ENCODE peak calls at places on chromosomes 16 and 17, in nine cellular contexts. U, P, K, S, B, J, A, D and V are unnamed samples.

GRCh38 chr17:16948587-16949376 is 23.1 kb downstream of the TNFRSF13B start:
- DNase-seq in U (no peak), P (no peak), K (peak; percentile 1), S (no peak), B (no peak), J (no peak), A (no peak), D (no peak), V (no peak)

GRCh38 chr17:36858119-36859002 is 78.9 kb upstream of the LHX1 start:
- DNase-seq in U (no peak), P (no peak), K (no peak), S (peak; percentile 66), B (no peak), J (no peak), A (peak; percentile 41), D (no peak), V (no peak)

GRCh38 chr17:35432176-35433074 is at the start of gene SLFN12:
- DNase-seq in U (peak; percentile 45), P (peak; percentile 26), K (peak; percentile 40), S (peak; percentile 92), B (no peak), J (peak; percentile 73), A (no peak), D (peak; percentile 98), V (peak; percentile 96)

GRCh38 chr17:65181237-65182061 is 44.3 kb downstream of the RGS9 start:
- DNase-seq in U (no peak), P (no peak), K (no peak), S (no peak), B (no peak), J (no peak), A (no peak), D (no peak), V (no peak)

GRCh38 chr17:45172541-45173286 is 11.0 kb downstream of the HEXIM2 start:
- DNase-seq in U (no peak), P (peak; percentile 62), K (peak; percentile 38), S (peak; percentile 98), B (peak; percentile 93), J (peak; percentile 84), A (peak; percentile 97), D (peak; percentile 49), V (no peak)

GRCh38 chr17:42518046-42518754 is 17.8 kb upstream of the NAGLU start:
- DNase-seq in U (no peak), P (no peak), K (no peak), S (peak; percentile 95), B (no peak), J (peak; percentile 93), A (no peak), D (peak; percentile 99), V (peak; percentile 95)

GRCh38 chr16:74713876-74714275 is 13.2 kb upstream of the MLKL start:
- DNase-seq in U (no peak), P (no peak), K (no peak), S (no peak), B (peak; percentile 19), J (no peak), A (no peak), D (no peak), V (no peak)

GRCh38 chr17:59154721-59155438 is at the start of gene SKA2:
- DNase-seq in U (no peak), P (peak; percentile 99), K (peak; percentile 97), S (peak; percentile 89), B (peak; percentile 85), J (peak; percentile 98), A (no peak), D (no peak), V (peak; percentile 100)

GRCh38 chr16:70685938-70686375 is at the start of gene MTSS2:
- DNase-seq in U (peak; percentile 97), P (peak; percentile 97), K (peak; percentile 82), S (peak; percentile 77), B (peak; percentile 97), J (peak; percentile 94), A (peak; percentile 80), D (peak; percentile 75), V (no peak)

GRCh38 chr17:82217530-82218204 is 5.0 kb upstream of the CCDC57 start:
- DNase-seq in U (no peak), P (no peak), K (no peak), S (peak; percentile 88), B (peak; percentile 46), J (peak; percentile 86), A (peak; percentile 93), D (peak; percentile 80), V (no peak)

GRCh38 chr17:77708049-77708448 is 250.5 kb upstream of the TNRC6C start:
- DNase-seq in U (no peak), P (no peak), K (no peak), S (no peak), B (no peak), J (no peak), A (no peak), D (no peak), V (no peak)

GRCh38 chr17:66637491-66637890 is 197.4 kb upstream of the CACNG5 start:
- DNase-seq in U (no peak), P (no peak), K (no peak), S (peak; percentile 52), B (no peak), J (no peak), A (no peak), D (no peak), V (no peak)

GRCh38 chr16:85347213-85347591 is 234.9 kb upstream of the CIBAR2 start:
- DNase-seq in U (peak; percentile 34), P (peak; percentile 60), K (peak; percentile 77), S (peak; percentile 77), B (peak; percentile 63), J (no peak), A (peak; percentile 23), D (no peak), V (no peak)

GRCh38 chr16:77557385-77557784 is 122.6 kb upstream of the ADAMTS18 start:
- DNase-seq in U (no peak), P (no peak), K (no peak), S (no peak), B (no peak), J (no peak), A (no peak), D (no peak), V (no peak)

GRCh38 chr16:6247150-6247549 is 1085.5 kb upstream of the RBFOX1 start:
- DNase-seq in U (no peak), P (no peak), K (no peak), S (no peak), B (no peak), J (no peak), A (no peak), D (no peak), V (no peak)

DNA sequence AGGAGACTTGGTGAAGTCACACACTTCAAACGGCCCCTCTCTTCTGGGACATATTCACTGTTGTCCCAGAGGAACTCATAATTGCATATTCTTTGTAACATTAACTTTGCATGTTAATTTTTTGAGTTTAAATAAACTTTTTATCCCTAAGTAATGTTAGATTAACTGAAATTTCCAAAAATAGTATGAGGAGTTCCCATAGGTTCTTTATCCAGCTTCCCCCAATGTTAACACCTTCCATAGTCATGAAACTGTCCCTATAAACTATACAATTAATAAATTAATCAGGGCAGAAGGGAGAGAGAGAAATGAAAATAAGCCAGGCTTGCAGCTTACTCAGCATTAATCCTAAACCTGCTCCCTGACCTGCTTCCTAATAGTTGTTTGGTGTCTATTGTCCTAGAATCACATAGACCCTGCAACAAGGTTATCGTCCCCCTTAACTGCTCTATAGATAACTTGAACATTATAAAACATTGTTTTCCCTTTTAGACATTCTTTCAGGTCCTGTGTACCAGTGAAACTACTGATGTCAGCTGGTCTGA is 589.8 kb upstream of the CDH5 start:
- DNase-seq in U (no peak), P (no peak), K (no peak), S (no peak), B (no peak), J (no peak), A (no peak), D (no peak), V (no peak)
- TF ChIP-seq CTCF in U (no peak), P (no peak), K (no peak), S (no peak), B (no peak), J (no peak), A (no peak), D (no peak), V (no peak)

DNA sequence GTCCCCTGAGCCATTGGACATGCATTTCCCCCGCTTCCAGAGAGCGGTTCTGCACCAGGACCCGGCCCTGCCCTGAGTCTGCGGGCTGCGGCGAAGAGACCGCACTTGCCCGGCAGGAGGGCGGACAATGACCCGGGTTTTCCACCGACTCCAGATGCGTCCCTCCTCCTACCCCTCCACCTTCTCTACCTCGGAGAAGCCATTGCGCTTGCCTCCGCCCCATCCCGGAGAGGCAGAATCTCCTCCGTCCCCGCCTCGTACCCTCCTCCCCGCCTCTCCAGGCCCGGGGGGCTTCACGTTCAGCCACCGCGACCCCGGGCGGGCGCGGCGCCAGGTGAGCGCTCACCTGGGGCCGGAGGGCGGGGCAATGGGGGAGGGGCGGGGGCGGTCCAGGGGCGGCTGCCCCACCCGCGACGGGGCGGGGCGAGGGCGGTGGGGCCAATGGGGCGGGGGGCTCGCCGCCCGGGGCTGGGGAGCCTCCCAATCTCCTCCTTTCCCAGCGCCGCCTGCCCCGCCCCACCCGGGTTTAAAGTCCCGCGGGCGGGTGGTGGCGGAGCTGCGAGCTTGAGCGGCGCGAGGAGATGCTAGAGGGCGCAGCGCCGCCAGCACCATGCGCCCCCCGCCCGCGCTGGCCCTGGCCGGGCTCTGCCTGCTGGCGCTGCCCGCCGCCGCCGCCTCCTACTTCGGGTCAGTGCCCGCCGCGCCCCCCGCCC is at the start of gene WNT9B:
- DNase-seq in U (peak; percentile 79), P (peak; percentile 83), K (peak; percentile 80), S (no peak), B (peak; percentile 90), J (no peak), A (peak; percentile 48), D (no peak), V (no peak)
- TF ChIP-seq CTCF in U (no peak), P (peak; percentile 26), K (no peak), S (no peak), B (peak; percentile 17), J (no peak), A (peak; percentile 63), D (no peak), V (no peak)

DNA sequence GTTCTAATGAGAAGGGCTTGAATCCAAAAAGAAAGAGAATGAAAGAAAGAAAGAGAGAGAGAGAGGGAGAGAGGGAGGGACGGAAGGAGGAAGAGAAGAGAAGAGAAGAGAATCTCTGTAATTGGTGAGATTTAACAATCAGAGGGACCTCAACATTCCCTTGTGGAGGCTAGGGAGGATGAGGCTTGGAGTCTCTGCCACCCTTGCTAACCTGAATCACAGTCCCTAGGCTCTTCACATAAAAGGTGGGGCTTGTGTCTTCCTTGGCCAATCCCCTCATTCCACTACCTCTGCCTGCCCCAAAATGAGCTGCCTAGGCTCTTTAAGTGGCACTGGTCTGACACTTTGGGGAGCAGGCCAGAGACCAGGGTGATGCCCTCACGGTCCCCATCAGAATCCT is 30.1 kb downstream of the PIPOX start:
- DNase-seq in U (no peak), P (no peak), K (no peak), S (no peak), B (no peak), J (no peak), A (no peak), D (no peak), V (no peak)
- TF ChIP-seq CTCF in U (no peak), P (no peak), K (no peak), S (no peak), B (no peak), J (no peak), A (no peak), D (no peak), V (no peak)

DNA sequence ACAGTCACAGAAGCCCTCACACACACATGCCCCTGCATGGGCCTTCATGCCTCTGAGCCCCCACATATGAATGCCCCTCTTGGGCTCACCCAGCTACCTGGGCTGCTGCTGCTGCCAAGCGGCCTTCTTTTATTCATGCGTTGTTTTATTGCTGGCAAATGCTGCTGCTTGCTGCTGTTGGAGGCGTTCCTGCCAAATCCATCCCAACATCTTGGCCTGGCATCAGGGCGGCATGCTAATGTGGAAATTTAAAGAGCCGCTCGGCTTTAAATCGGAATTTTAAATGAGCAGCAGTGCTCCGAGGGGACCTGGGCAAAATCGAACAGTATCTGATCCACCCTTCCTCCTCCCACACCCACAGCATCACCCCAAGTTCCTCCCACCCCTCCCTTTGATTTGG is 39.0 kb downstream of the NEUROD2 start:
- DNase-seq in U (no peak), P (no peak), K (no peak), S (no peak), B (no peak), J (no peak), A (no peak), D (no peak), V (no peak)
- TF ChIP-seq CTCF in U (no peak), P (no peak), K (no peak), S (no peak), B (no peak), J (no peak), A (no peak), D (no peak), V (no peak)